ENCODE peak calls at places on chromosomes 4 and X, in five cellular contexts. A is MCF 10A, L is lower lobe of right lung, F is HS-5, W is endothelial cell. B is an unnamed sample.
A peak's percentile ranks its signal among the peaks of the same experiment; 100 is the strongest.

GRCh38 chrX:38233891-38234807 is 13.5 kb upstream of the SRPX start:
- DNase-seq in A (peak; percentile 57), L (no peak), F (no peak), W (no peak), B (no peak)

GRCh38 chrX:153347530-153347929 is 13.6 kb downstream of the ZNF275 start:
- DNase-seq in A (no peak), L (no peak), F (no peak), W (no peak), B (no peak)

GRCh38 chr4:139934786-139935330 is 219.1 kb downstream of the MAML3 start:
- DNase-seq in A (no peak), L (no peak), F (no peak), W (no peak), B (no peak)

GRCh38 chr4:140071806-140072205 is 82.2 kb downstream of the MAML3 start:
- DNase-seq in A (no peak), L (no peak), F (no peak), W (no peak), B (no peak)

GRCh38 chr4:168367065-168367464 is 48.5 kb upstream of the DDX60 start:
- DNase-seq in A (no peak), L (no peak), F (no peak), W (no peak), B (no peak)

GRCh38 chrX:67724359-67725110 is 180.7 kb downstream of the AR start:
- DNase-seq in A (no peak), L (no peak), F (no peak), W (no peak), B (no peak)

GRCh38 chr4:88880501-88881226 is 176.3 kb downstream of the FAM13A start:
- DNase-seq in A (no peak), L (no peak), F (no peak), W (no peak), B (no peak)

GRCh38 chr4:148007303-148007702 is 275.4 kb downstream of the ARHGAP10 start:
- DNase-seq in A (peak; percentile 97), L (no peak), F (peak; percentile 89), W (no peak), B (peak; percentile 97)

GRCh38 chrX:12352922-12353321 is 214.6 kb downstream of the FRMPD4 start:
- DNase-seq in A (peak; percentile 13), L (no peak), F (no peak), W (no peak), B (no peak)

GRCh38 chr4:48250980-48251379 is 18.7 kb downstream of the TEC start:
- DNase-seq in A (no peak), L (no peak), F (no peak), W (no peak), B (no peak)

B was measured in RKO.